ENCODE peak calls at places on chromosomes 6 and 20, in five cellular contexts. H is WERI-Rb-1, N is MM.1S, M is AG04449, S is uterus. G is an unnamed sample.

GRCh38 chr6:149079911-149080501 is 237.5 kb upstream of the TAB2 start:
- DNase-seq in H (no peak), N (no peak), M (no peak), S (peak), G (peak)

GRCh38 chr6:112622036-112622435 is 274.9 kb downstream of the RFPL4B start:
- DNase-seq in H (no peak), N (no peak), M (no peak), S (no peak), G (no peak)

GRCh38 chr20:34871966-34872603 is 571 bp downstream of the GGT7 start:
- DNase-seq in H (no peak), N (no peak), M (no peak), S (no peak), G (no peak)

GRCh38 chr6:75116946-75117345 is 88.9 kb downstream of the COL12A1 start:
- DNase-seq in H (no peak), N (no peak), M (no peak), S (no peak), G (peak)

GRCh38 chr6:35522660-35523658 is 10.3 kb upstream of the TULP1 start:
- DNase-seq in H (peak), N (peak), M (no peak), S (peak), G (peak)

GRCh38 chr6:158040051-158040803 is 58.6 kb downstream of the SYNJ2 start:
- DNase-seq in H (no peak), N (no peak), M (peak), S (peak), G (peak)

GRCh38 chr20:5584678-5585077 is 165.5 kb upstream of the SHLD1 start:
- DNase-seq in H (no peak), N (no peak), M (no peak), S (no peak), G (no peak)

GRCh38 chr20:57899554-57899953 is 189.7 kb upstream of the PMEPA1 start:
- DNase-seq in H (no peak), N (no peak), M (no peak), S (no peak), G (no peak)

GRCh38 chr6:141562801-141563763 is 569.6 kb upstream of the GJE1 start:
- DNase-seq in H (peak), N (peak), M (peak), S (peak), G (peak)

GRCh38 chr6:66662721-66663120 is 955.7 kb upstream of the EYS start:
- DNase-seq in H (no peak), N (no peak), M (no peak), S (no peak), G (no peak)

GRCh38 chr20:43799150-43799711 is 72.4 kb upstream of the GTSF1L start:
- DNase-seq in H (no peak), N (no peak), M (no peak), S (no peak), G (no peak)

GRCh38 chr6:31498748-31499147 is 803 bp downstream of the MICB start:
- DNase-seq in H (no peak), N (no peak), M (no peak), S (no peak), G (no peak)

GRCh38 chr6:139027620-139028182 is 844 bp upstream of the ABRACL start:
- DNase-seq in H (no peak), N (peak), M (no peak), S (no peak), G (no peak)

GRCh38 chr6:15678514-15678913 is 15.7 kb upstream of the DTNBP1 start:
- DNase-seq in H (no peak), N (no peak), M (no peak), S (no peak), G (no peak)

GRCh38 chr6:94323853-94324252 is 904.5 kb upstream of the EPHA7 start:
- DNase-seq in H (peak), N (no peak), M (no peak), S (no peak), G (no peak)

GRCh38 chr20:7980332-7981046 is 39.1 kb downstream of the TMX4 start:
- DNase-seq in H (peak), N (peak), M (no peak), S (no peak), G (peak)

GRCh38 chr6:16278048-16278724 is 39.8 kb downstream of the GMPR start:
- DNase-seq in H (no peak), N (no peak), M (no peak), S (no peak), G (peak)

GRCh38 chr6:135299256-135299655 is 118.1 kb downstream of the MYB start:
- DNase-seq in H (no peak), N (no peak), M (peak), S (no peak), G (peak)

GRCh38 chr20:33803921-33804337 is 7.2 kb upstream of the CHMP4B start:
- DNase-seq in H (no peak), N (no peak), M (no peak), S (no peak), G (peak)

GRCh38 chr20:43938932-43939761 is 24.5 kb downstream of the TOX2 start:
- DNase-seq in H (no peak), N (peak), M (peak), S (no peak), G (peak)

GRCh38 chr20:41654884-41655283 is 36.7 kb upstream of the CHD6 start:
- DNase-seq in H (no peak), N (no peak), M (no peak), S (no peak), G (peak)

GRCh38 chr20:58688838-58689237 is 3.8 kb upstream of the NPEPL1 start:
- DNase-seq in H (no peak), N (no peak), M (no peak), S (no peak), G (no peak)

GRCh38 chr6:151240036-151240685 is 394 bp downstream of the AKAP12 start:
- DNase-seq in H (peak), N (no peak), M (no peak), S (peak), G (peak)

GRCh38 chr6:148463671-148464070 is 121.0 kb downstream of the SASH1 start:
- DNase-seq in H (no peak), N (no peak), M (no peak), S (no peak), G (peak)

GRCh38 chr6:8177721-8178120 is 75.4 kb upstream of the EEF1E1 start:
- DNase-seq in H (no peak), N (no peak), M (peak), S (no peak), G (no peak)

GRCh38 chr6:163355471-163355991 is 59.0 kb upstream of the QKI start:
- DNase-seq in H (no peak), N (no peak), M (no peak), S (peak), G (peak)

GRCh38 chr20:18718129-18718528 is 95.5 kb upstream of the SCP2D1 start:
- DNase-seq in H (no peak), N (no peak), M (no peak), S (no peak), G (no peak)

GRCh38 chr6:3414704-3415453 is 42.0 kb downstream of the SLC22A23 start:
- DNase-seq in H (no peak), N (peak), M (no peak), S (no peak), G (peak)

GRCh38 chr6:121435444-121436069 is at the start of gene GJA1:
- DNase-seq in H (no peak), N (peak), M (peak), S (peak), G (peak)

GRCh38 chr20:36384022-36384619 is 78.0 kb downstream of the DLGAP4 start:
- DNase-seq in H (no peak), N (peak), M (no peak), S (no peak), G (peak)

GRCh38 chr6:27176096-27176495 is 71.4 kb upstream of the PRSS16 start:
- DNase-seq in H (no peak), N (no peak), M (no peak), S (no peak), G (peak)

GRCh38 chr20:53149184-53149651 is 177.1 kb downstream of the TSHZ2 start:
- DNase-seq in H (no peak), N (no peak), M (no peak), S (no peak), G (no peak)

GRCh38 chr6:134932121-134932520 is 17.8 kb downstream of the ALDH8A1 start:
- DNase-seq in H (no peak), N (no peak), M (no peak), S (no peak), G (no peak)

GRCh38 chr6:151900256-151900655 is 92.8 kb downstream of the ESR1 start:
- DNase-seq in H (no peak), N (no peak), M (no peak), S (no peak), G (no peak)

GRCh38 chr6:36863670-36864540 is 10.7 kb downstream of the PPIL1 start:
- DNase-seq in H (no peak), N (no peak), M (no peak), S (no peak), G (no peak)

GRCh38 chr6:45422541-45423110 is 44.9 kb upstream of the SUPT3H start:
- DNase-seq in H (peak), N (peak), M (no peak), S (no peak), G (no peak)

GRCh38 chr6:161198781-161199505 is 74.9 kb downstream of the AGPAT4 start:
- DNase-seq in H (no peak), N (no peak), M (no peak), S (no peak), G (no peak)

GRCh38 chr6:152642578-152643375 is 5.6 kb upstream of the SYNE1 start:
- DNase-seq in H (peak), N (peak), M (no peak), S (peak), G (peak)

DNA sequence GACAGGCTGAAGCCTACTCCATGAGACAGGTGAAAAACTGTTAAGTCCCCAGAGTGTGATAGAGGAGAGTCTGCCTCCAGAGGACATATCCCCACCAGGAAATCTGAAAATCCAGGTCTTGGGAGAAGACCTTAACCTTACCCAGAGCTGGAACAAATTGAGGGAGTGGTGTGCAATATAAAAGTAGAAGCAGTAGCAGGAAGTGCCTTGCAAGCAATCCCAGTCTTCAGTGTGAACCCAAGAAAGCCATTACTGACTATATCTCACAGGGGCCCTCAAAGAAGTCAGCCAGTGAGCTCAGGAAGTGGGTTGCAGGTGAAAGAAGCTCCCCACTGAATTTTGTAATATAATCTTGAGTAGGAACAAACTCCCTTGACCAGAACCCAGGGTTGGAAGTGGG is 41.9 kb upstream of the PKIB start:
- DNase-seq in H (no peak), N (no peak), M (no peak), S (no peak), G (no peak)
- TF ChIP-seq CTCF in H (no peak), N (no peak), M (no peak), S (no peak), G (no peak)

DNA sequence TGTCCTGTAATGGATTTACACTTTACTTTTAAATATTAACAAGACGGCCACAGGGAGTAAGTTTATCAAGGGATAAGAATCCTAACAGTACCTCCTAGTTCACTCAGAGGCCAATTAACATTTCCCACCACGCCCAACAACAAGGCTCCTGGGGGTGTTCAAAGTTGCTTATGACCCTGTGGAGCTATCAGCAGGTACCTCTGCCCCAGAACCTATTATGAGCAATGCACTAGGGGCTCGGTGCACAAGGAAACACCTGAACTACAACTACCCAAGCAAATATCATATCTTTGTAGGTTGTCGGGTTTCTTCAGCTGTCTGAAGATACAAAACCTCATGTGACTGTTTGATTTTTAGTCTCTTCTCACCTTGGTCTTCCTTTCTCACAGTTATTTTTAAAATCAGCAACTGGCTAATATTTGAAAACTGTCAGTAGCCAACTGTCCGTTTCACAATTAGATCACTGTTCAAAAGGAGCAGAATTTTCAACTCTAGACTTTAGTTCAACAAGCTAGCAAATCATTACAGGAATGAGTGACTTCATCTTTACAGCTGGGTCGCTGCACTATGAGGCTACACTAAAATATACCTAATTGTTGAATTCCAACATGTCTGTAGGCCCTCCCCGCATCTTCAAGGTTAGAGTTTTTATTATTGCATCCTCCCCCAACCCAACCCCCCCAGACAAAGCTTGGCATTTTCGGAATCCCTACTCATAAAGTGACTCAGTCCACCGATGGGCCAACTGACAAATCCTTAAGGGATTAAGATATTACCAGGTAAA is 38.1 kb downstream of the B4GALT5 start:
- DNase-seq in H (no peak), N (peak), M (no peak), S (no peak), G (no peak)
- H3K4me3 ChIP-seq in H (no peak), N (peak), M (no peak), S (no peak), G (no peak)

GRCh38 chr20:62571667-62572344 is 70.5 kb upstream of the SLCO4A1 start:
- DNase-seq in H (peak), N (no peak), M (no peak), S (no peak), G (no peak)
- TF ChIP-seq CTCF in H (peak), N (peak), M (no peak), S (no peak), G (no peak)

GRCh38 chr6:110882824-110883554 is 8.4 kb downstream of the AMD1 start:
- DNase-seq in H (no peak), N (no peak), M (no peak), S (no peak), G (no peak)
- H3K4me3 ChIP-seq in H (no peak), N (no peak), M (no peak), S (no peak), G (no peak)

DNA sequence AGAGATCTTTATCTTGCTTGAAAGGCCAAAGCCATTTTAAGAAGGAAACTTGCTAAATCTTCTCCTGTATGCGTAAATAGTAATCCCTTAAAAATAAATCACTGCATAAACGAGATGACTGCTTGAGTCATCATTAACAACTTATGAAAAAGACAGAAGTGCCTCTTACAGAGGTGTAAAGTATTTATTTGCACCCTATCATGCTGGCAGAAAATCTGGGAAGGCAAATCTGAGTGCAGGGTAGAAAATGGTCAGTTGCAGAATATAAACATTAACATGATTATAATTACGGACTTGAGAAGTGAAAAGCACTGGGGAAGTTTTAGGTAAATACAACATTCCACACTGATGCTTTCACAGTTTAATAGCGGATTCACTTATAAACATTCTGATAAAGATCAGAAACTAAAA is 67.5 kb upstream of the FBXO30 start:
- DNase-seq in H (no peak), N (no peak), M (peak), S (no peak), G (no peak)
- TF ChIP-seq CTCF in H (no peak), N (no peak), M (no peak), S (no peak), G (no peak)

GRCh38 chr6:43695967-43696291 is 8.3 kb upstream of the MRPS18A start:
- DNase-seq in H (no peak), N (no peak), M (no peak), S (no peak), G (no peak)

GRCh38 chr6:43698584-43699349 is 11.2 kb upstream of the MRPS18A start:
- DNase-seq in H (no peak), N (no peak), M (no peak), S (peak), G (peak)

GRCh38 chr6:43702147-43702521 is 14.5 kb upstream of the MRPS18A start:
- DNase-seq in H (peak), N (no peak), M (no peak), S (no peak), G (no peak)

GRCh38 chr6:43702522-43703440 is 15.2 kb upstream of the MRPS18A start:
- DNase-seq in H (peak), N (no peak), M (peak), S (peak), G (peak)

GRCh38 chr6:43699564-43700186 is 12.1 kb upstream of the MRPS18A start:
- DNase-seq in H (peak), N (no peak), M (no peak), S (no peak), G (no peak)
- H3K4me3 ChIP-seq in H (no peak), N (no peak), M (no peak), S (no peak), G (no peak)

GRCh38 chr6:106995640-106996039 is 21.1 kb upstream of the CD24 start:
- DNase-seq in H (no peak), N (no peak), M (no peak), S (no peak), G (no peak)

DNA sequence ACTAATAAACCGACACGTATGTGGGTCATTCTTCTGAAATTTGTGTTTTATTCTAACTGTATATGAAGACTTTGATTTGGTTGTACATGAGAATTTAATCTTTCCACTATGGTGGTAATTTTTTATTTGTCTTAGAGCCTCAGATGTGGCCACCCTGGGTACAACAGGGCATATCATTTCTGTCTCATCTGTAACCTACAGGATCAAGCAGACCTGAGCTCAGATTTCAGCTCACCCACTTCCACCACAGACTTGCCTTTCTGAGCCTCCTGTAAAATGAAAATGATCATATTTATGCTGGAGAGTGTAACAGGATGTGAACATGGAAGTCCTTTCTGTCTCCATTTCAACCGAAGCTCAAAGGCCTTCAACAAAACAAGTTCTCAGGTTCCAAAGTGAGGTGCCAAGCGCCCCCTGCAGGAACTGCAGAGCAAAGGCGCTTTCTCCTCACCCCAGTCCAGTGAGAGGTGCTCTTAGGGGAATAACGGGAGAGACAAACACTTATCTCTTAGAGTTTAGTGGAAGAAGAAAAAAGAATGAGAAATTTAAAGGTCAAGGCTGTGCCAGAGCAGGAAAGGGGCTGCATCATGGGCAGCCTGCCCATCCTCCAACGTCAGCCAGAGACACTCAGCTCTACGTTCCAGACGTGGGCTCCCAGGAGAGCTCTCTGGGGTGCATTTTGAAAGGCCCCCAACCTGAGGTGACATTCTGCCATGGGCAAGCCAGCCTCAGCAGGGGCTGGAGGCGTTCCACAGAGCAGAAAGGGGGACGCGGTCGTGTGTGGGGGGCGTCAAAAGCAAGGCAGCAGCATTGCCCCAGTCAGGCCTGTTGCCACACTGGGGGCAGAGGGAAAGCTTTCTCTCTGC is 23.1 kb upstream of the CD24 start:
- DNase-seq in H (peak), N (peak), M (peak), S (no peak), G (peak)
- TF ChIP-seq CTCF in H (peak), N (peak), M (peak), S (no peak), G (peak)

GRCh38 chr6:44224978-44225330 is 1.6 kb downstream of the SLC29A1 start:
- DNase-seq in H (no peak), N (no peak), M (no peak), S (no peak), G (no peak)
- H3K4me3 ChIP-seq in H (no peak), N (peak), M (no peak), S (no peak), G (no peak)

DNA sequence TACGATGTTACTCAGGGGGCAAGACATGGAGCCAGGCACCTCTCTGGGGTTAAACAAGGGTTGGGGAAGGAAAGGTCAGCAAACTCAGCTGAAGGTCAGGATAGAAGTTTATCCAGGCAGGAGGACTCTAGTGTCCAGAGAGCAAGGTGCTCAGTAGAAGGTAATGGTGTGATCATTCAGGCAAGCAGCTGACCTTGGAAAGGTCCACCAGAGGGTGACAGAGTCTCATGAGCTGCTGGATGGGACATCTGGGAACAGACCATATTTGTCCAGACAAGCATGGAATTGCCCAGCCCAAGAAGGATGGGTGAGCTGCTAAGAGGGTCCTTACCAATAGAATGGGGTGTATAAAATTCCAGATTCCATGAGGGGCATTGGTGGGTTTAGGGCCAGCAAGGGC is 89.5 kb downstream of the MAP3K7 start:
- DNase-seq in H (no peak), N (no peak), M (no peak), S (no peak), G (no peak)
- TF ChIP-seq CTCF in H (peak), N (no peak), M (no peak), S (no peak), G (no peak)

G was measured in astrocyte of the spinal cord.